ENCODE peak calls at places on chromosome 13, in six cellular contexts. X, D, T, K, Q and G are unnamed samples.

GRCh38 chr13:113832204-113832603 is 31.7 kb downstream of the GAS6 start:
- DNase-seq in D (no peak), Q (no peak), T (peak; percentile 11), X (no peak), K (no peak), G (no peak)

GRCh38 chr13:84645196-84646071 is 763.2 kb upstream of the SLITRK1 start:
- DNase-seq in X (no peak), K (peak; percentile 35), T (no peak), D (peak; percentile 71), Q (no peak), G (no peak)

GRCh38 chr13:26962671-26963070 is 202.1 kb upstream of the GPR12 start:
- DNase-seq in X (no peak), Q (no peak), T (no peak), K (no peak), D (no peak), G (no peak)

GRCh38 chr13:53310786-53311185 is 282.2 kb downstream of the OLFM4 start:
- DNase-seq in K (no peak), T (no peak), Q (no peak), X (no peak), D (no peak), G (no peak)

GRCh38 chr13:99377641-99378040 is 70.4 kb upstream of the GPR183 start:
- DNase-seq in X (no peak), D (no peak), K (no peak), T (no peak), Q (peak; percentile 33), G (peak; percentile 28)

GRCh38 chr13:94959616-94960015 is 247.3 kb upstream of the SOX21 start:
- DNase-seq in Q (no peak), T (no peak), X (no peak), K (no peak), D (no peak), G (no peak)

GRCh38 chr13:91739751-91740150 is 341.3 kb downstream of the GPC5 start:
- DNase-seq in X (no peak), K (no peak), Q (no peak), T (no peak), D (no peak), G (peak; percentile 55)

GRCh38 chr13:101911752-101912151 is 459.3 kb downstream of the ITGBL1 start:
- DNase-seq in T (no peak), X (no peak), D (no peak), Q (no peak), K (no peak), G (no peak)

GRCh38 chr13:49494645-49495044 is 1.1 kb upstream of the PHF11 start:
- DNase-seq in K (no peak), Q (no peak), T (peak; percentile 13), D (no peak), X (no peak), G (no peak)

GRCh38 chr13:40681341-40682051 is 15.1 kb upstream of the FOXO1 start:
- DNase-seq in D (no peak), Q (no peak), T (peak; percentile 35), X (no peak), K (no peak), G (peak; percentile 39)
- H3K27ac ChIP-seq in D (no peak overlapping the region), Q (peak overlapping the region; percentile 67), T (peak overlapping the region; percentile 25), X (no peak overlapping the region), K (no peak overlapping the region), G (peak overlapping the region; percentile 10)

DNA sequence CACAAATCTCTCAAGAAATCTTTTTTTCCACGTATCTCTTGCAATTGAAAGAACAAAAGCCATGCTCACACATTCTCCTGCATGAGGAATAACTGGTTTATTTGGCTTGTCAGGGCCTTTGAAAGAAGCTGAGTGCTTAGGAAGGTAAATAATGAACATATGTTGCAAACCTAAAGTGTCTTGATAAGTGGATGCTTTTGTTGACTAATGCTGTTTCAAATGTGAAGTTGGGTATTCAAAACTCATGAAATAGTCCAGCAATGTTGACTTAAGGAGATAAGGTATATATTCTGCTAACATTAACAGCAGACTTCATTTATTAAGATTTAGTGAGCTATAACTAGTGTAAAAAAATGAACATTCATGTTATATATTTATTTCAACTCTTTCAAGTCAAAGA is 1792.7 kb upstream of the MIR17HG start:
- DNase-seq in X (no peak), D (no peak), T (peak; percentile 16), Q (no peak), K (no peak), G (no peak)
- H4K91ac ChIP-seq in X (no peak overlapping the region), D (no peak overlapping the region), T (no peak overlapping the region), Q (no peak overlapping the region), K (no peak overlapping the region), G (no peak overlapping the region)

GRCh38 chr13:110349239-110349638 is 42.2 kb downstream of the COL4A2 start:
- DNase-seq in K (no peak), T (no peak), D (no peak), X (no peak), Q (no peak), G (no peak)

GRCh38 chr13:110348751-110349150 is 41.7 kb downstream of the COL4A2 start:
- DNase-seq in D (no peak), T (no peak), K (no peak), X (no peak), Q (no peak), G (no peak)

GRCh38 chr13:110351636-110352420 is 44.7 kb downstream of the COL4A2 start:
- DNase-seq in T (no peak), K (no peak), D (no peak), X (no peak), Q (no peak), G (no peak)

GRCh38 chr13:110352735-110353134 is 45.7 kb downstream of the COL4A2 start:
- DNase-seq in K (no peak), D (no peak), Q (peak; percentile 85), T (no peak), X (no peak), G (peak; percentile 62)

GRCh38 chr13:110350509-110350908 is 43.4 kb downstream of the COL4A2 start:
- DNase-seq in T (no peak), D (no peak), Q (no peak), K (no peak), X (no peak), G (no peak)
- H3K27ac ChIP-seq in T (peak overlapping the region; percentile 16), D (no peak overlapping the region), Q (no peak overlapping the region), K (no peak overlapping the region), X (no peak overlapping the region), G (no peak overlapping the region)

GRCh38 chr13:33531484-33531883 is 245.9 kb upstream of the STARD13 start:
- DNase-seq in K (no peak), D (no peak), Q (no peak), T (no peak), X (no peak), G (no peak)

GRCh38 chr13:33524086-33524485 is 238.5 kb upstream of the STARD13 start:
- DNase-seq in X (no peak), T (no peak), K (peak; percentile 41), Q (no peak), D (peak; percentile 92), G (no peak)

GRCh38 chr13:33525759-33526158 is 240.2 kb upstream of the STARD13 start:
- DNase-seq in T (no peak), K (no peak), Q (no peak), X (no peak), D (no peak), G (no peak)

GRCh38 chr13:33526718-33527117 is 241.2 kb upstream of the STARD13 start:
- DNase-seq in K (no peak), Q (no peak), T (no peak), D (no peak), X (no peak), G (no peak)
- H4K91ac ChIP-seq in K (no peak overlapping the region), Q (no peak overlapping the region), T (no peak overlapping the region), D (peak overlapping the region; percentile 73), X (no peak overlapping the region), G (no peak overlapping the region)

GRCh38 chr13:75736132-75736531 is 100.0 kb downstream of the LMO7 start:
- DNase-seq in Q (no peak), T (no peak), K (no peak), X (no peak), D (no peak), G (no peak)
- H3K27ac ChIP-seq in Q (no peak overlapping the region), T (no peak overlapping the region), K (no peak overlapping the region), X (no peak overlapping the region), D (no peak overlapping the region), G (no peak overlapping the region)